ENCODE peak calls at places on chromosomes 1 and 21, in nine cellular contexts. Z is K562, Y is GM12891, T is breast epithelium, A is transverse colon, H is SK-N-SH, C is GM23338, J is esophagus muscularis mucosa, I is endothelial cell of umbilical vein. G is an unnamed sample.

GRCh38 chr21:39712976-39713375 is 32.0 kb upstream of the IGSF5 start:
- DNase-seq in Z (no peak), Y (no peak), T (no peak), A (peak; percentile 29), H (no peak), C (peak; percentile 52), J (no peak), I (no peak), G (no peak)

GRCh38 chr1:74857676-74858075 is 124.7 kb downstream of the TYW3 start:
- DNase-seq in Z (no peak), Y (no peak), T (no peak), A (no peak), H (no peak), C (no peak), J (no peak), I (no peak), G (no peak)

GRCh38 chr1:111110197-111110899 is 29.5 kb downstream of the DRAM2 start:
- DNase-seq in Z (no peak), Y (no peak), T (no peak), A (no peak), H (no peak), C (no peak), J (no peak), I (no peak), G (no peak)

GRCh38 chr21:44332383-44332782 is 6.8 kb downstream of the CFAP410 start:
- DNase-seq in Z (no peak), Y (no peak), T (no peak), A (no peak), H (no peak), C (no peak), J (no peak), I (no peak), G (no peak)

GRCh38 chr1:246689409-246689997 is 34.7 kb upstream of the SCCPDH start:
- DNase-seq in Z (peak; percentile 85), Y (peak; percentile 89), T (no peak), A (peak; percentile 84), H (peak; percentile 88), C (peak; percentile 92), J (no peak), I (peak; percentile 71), G (no peak)

GRCh38 chr1:202289009-202289408 is 52.7 kb downstream of the UBE2T start:
- DNase-seq in Z (no peak), Y (no peak), T (no peak), A (no peak), H (no peak), C (no peak), J (no peak), I (no peak), G (no peak)

GRCh38 chr1:97680460-97680859 is 240.4 kb downstream of the DPYD start:
- DNase-seq in Z (no peak), Y (no peak), T (no peak), A (no peak), H (peak; percentile 51), C (no peak), J (no peak), I (no peak), G (no peak)

GRCh38 chr1:64042331-64043100 is 160.9 kb upstream of the UBE2U start:
- DNase-seq in Z (no peak), Y (no peak), T (no peak), A (no peak), H (no peak), C (no peak), J (peak; percentile 90), I (peak; percentile 43), G (peak; percentile 64)

GRCh38 chr1:90925928-90926869 is 95.6 kb downstream of the ZNF644 start:
- DNase-seq in Z (peak; percentile 66), Y (no peak), T (no peak), A (no peak), H (no peak), C (peak; percentile 65), J (no peak), I (no peak), G (no peak)

GRCh38 chr1:11623702-11624101 is 30.5 kb downstream of the FBXO2 start:
- DNase-seq in Z (no peak), Y (no peak), T (no peak), A (no peak), H (no peak), C (no peak), J (no peak), I (no peak), G (no peak)

GRCh38 chr1:225658041-225658440 is 5.1 kb upstream of the ENAH start:
- DNase-seq in Z (no peak), Y (no peak), T (no peak), A (no peak), H (no peak), C (no peak), J (no peak), I (no peak), G (no peak)

GRCh38 chr1:80171101-80171500 is 1164.6 kb upstream of the ADGRL4 start:
- DNase-seq in Z (no peak), Y (no peak), T (no peak), A (no peak), H (no peak), C (no peak), J (no peak), I (no peak), G (no peak)

GRCh38 chr1:26862781-26863676 is at the start of gene SFN:
- DNase-seq in Z (peak; percentile 86), Y (no peak), T (peak; percentile 76), A (peak; percentile 91), H (no peak), C (peak; percentile 93), J (no peak), I (no peak), G (no peak)

GRCh38 chr1:231731262-231731661 is 104.7 kb downstream of the DISC1 start:
- DNase-seq in Z (no peak), Y (no peak), T (no peak), A (no peak), H (no peak), C (no peak), J (no peak), I (no peak), G (no peak)

GRCh38 chr1:107405241-107405640 is 264.4 kb downstream of the NTNG1 start:
- DNase-seq in Z (no peak), Y (no peak), T (no peak), A (no peak), H (no peak), C (no peak), J (no peak), I (no peak), G (no peak)

GRCh38 chr1:94832446-94832845 is 12.3 kb downstream of the SLC44A3 start:
- DNase-seq in Z (no peak), Y (no peak), T (no peak), A (no peak), H (no peak), C (no peak), J (no peak), I (no peak), G (no peak)

DNA sequence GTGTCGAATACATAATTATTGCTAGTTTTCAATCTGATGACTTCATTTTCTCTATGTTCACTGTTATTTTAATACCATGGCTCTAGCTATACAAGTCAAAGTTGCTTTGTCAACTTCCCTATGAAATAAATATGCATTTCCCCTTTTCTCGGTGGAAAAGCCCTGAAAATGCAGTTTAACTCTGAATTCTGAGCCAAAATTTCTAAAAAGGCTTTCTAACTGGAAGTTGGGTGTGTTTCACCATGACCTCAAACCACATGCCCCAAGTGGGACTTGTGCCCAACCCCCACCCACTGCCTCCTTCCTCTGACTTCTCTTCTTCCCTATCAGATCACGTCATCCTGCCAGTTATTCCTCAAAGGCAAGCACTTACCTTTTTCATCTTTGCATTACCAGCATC is 8.9 kb downstream of the MKNK1 start:
- DNase-seq in Z (peak; percentile 47), Y (no peak), T (no peak), A (peak; percentile 57), H (no peak), C (no peak), J (peak; percentile 93), I (no peak), G (no peak)
- TF ChIP-seq POLR2AphosphoS5 in Z (no peak), Y (no peak), T (no peak), A (no peak), H (no peak), C (no peak), J (no peak), I (no peak), G (no peak)

GRCh38 chr21:41816583-41817165 is 49.8 kb upstream of the RIPK4 start:
- DNase-seq in Z (peak; percentile 80), Y (peak; percentile 91), T (peak; percentile 50), A (peak; percentile 75), H (peak; percentile 88), C (peak; percentile 82), J (peak; percentile 94), I (peak; percentile 54), G (peak; percentile 71)

GRCh38 chr21:41815652-41816582 is 49.1 kb upstream of the RIPK4 start:
- DNase-seq in Z (no peak), Y (no peak), T (no peak), A (no peak), H (no peak), C (no peak), J (no peak), I (no peak), G (peak; percentile 59)

GRCh38 chr21:41817877-41818855 is 51.3 kb upstream of the RIPK4 start:
- DNase-seq in Z (no peak), Y (no peak), T (no peak), A (no peak), H (no peak), C (no peak), J (no peak), I (no peak), G (peak; percentile 44)

GRCh38 chr21:41819236-41819855 is 52.5 kb upstream of the RIPK4 start:
- DNase-seq in Z (no peak), Y (no peak), T (no peak), A (no peak), H (no peak), C (no peak), J (no peak), I (no peak), G (no peak)

DNA sequence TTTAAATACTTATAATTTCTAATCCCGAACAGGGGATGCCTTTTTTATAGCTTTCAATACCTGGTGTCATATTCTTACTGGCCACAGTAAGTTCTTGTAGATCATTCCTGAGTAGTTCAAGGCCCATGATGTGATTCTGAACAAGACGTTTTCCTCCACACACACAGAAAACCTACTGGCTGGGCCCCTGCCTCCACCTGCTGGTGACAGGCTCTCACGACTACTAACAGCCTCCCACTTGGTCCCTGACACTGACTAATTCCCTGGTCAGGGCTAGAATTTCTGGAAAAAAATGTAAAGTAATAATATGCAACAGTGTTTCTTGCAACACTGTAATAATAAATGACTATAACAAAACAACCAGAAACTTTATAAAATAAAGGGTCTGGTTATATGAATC is 50.4 kb upstream of the RIPK4 start:
- DNase-seq in Z (peak; percentile 76), Y (peak; percentile 73), T (no peak), A (peak; percentile 67), H (peak; percentile 72), C (peak; percentile 77), J (no peak), I (peak; percentile 54), G (peak; percentile 76)
- TF ChIP-seq POLR2AphosphoS5 in Z (no peak), Y (no peak), T (no peak), A (no peak), H (no peak), C (no peak), J (no peak), I (no peak), G (no peak)

GRCh38 chr1:8866173-8866791 is 12.2 kb downstream of the ENO1 start:
- DNase-seq in Z (no peak), Y (no peak), T (no peak), A (no peak), H (no peak), C (no peak), J (no peak), I (no peak), G (no peak)
- TF ChIP-seq POLR2AphosphoS5 in Z (peak; percentile 34), Y (peak; percentile 15), T (no peak), A (no peak), H (no peak), C (no peak), J (no peak), I (peak; percentile 12), G (no peak)

GRCh38 chr1:15055736-15056415 is 97.7 kb upstream of the TMEM51 start:
- DNase-seq in Z (no peak), Y (no peak), T (no peak), A (no peak), H (no peak), C (no peak), J (no peak), I (no peak), G (no peak)
- TF ChIP-seq POLR2AphosphoS5 in Z (no peak), Y (no peak), T (no peak), A (no peak), H (no peak), C (no peak), J (no peak), I (no peak), G (no peak)